ENCODE peak calls at places on chromosomes 12 and 14, in eight cellular contexts. Y is neural progenitor cell, D is astrocyte, B is Caco-2, Z is GM06990, F is AG09309, S is uterus, U is ovary. H is an unnamed sample.

GRCh38 chr14:89027097-89027740 is 202.8 kb downstream of the TTC8 start:
- DNase-seq in Y (peak), D (no peak), B (no peak), Z (peak), F (no peak), S (peak), U (peak), H (peak)

GRCh38 chr14:80167793-80168448 is 43.4 kb downstream of the DIO2 start:
- DNase-seq in Y (no peak), D (no peak), B (no peak), Z (no peak), F (no peak), S (no peak), U (no peak), H (no peak)

GRCh38 chr12:109250523-109250922 is 58.6 kb downstream of the FOXN4 start:
- DNase-seq in Y (no peak), D (no peak), B (no peak), Z (no peak), F (no peak), S (no peak), U (no peak), H (no peak)

GRCh38 chr14:100677152-100677924 is 49.4 kb upstream of the DLK1 start:
- DNase-seq in Y (no peak), D (no peak), B (no peak), Z (no peak), F (no peak), S (peak), U (peak), H (no peak)

GRCh38 chr12:24948452-24948815 is 467 bp downstream of the BCAT1 start:
- DNase-seq in Y (peak), D (peak), B (no peak), Z (peak), F (no peak), S (no peak), U (peak), H (peak)

GRCh38 chr12:27427824-27428223 is 18.7 kb upstream of the SMCO2 start:
- DNase-seq in Y (no peak), D (no peak), B (no peak), Z (no peak), F (no peak), S (no peak), U (no peak), H (no peak)

GRCh38 chr14:55927059-55927458 is 191.2 kb upstream of the PELI2 start:
- DNase-seq in Y (peak), D (no peak), B (peak), Z (no peak), F (no peak), S (no peak), U (no peak), H (no peak)

GRCh38 chr14:61178226-61179060 is 102.7 kb downstream of the TMEM30B start:
- DNase-seq in Y (no peak), D (peak), B (no peak), Z (peak), F (peak), S (no peak), U (no peak), H (peak)

GRCh38 chr12:53174881-53175491 is 5.5 kb upstream of the ZNF740 start:
- DNase-seq in Y (peak), D (peak), B (peak), Z (no peak), F (no peak), S (no peak), U (no peak), H (peak)

GRCh38 chr12:11794311-11794710 is 144.8 kb downstream of the ETV6 start:
- DNase-seq in Y (no peak), D (peak), B (no peak), Z (no peak), F (no peak), S (no peak), U (no peak), H (peak)

GRCh38 chr12:67804168-67804567 is 155.6 kb downstream of the DYRK2 start:
- DNase-seq in Y (no peak), D (no peak), B (no peak), Z (no peak), F (no peak), S (no peak), U (no peak), H (no peak)

GRCh38 chr12:79534029-79534867 is 156.5 kb downstream of the PAWR start:
- DNase-seq in Y (no peak), D (peak), B (no peak), Z (no peak), F (no peak), S (no peak), U (no peak), H (peak)

GRCh38 chr12:113103756-113104450 is 31.7 kb downstream of the RASAL1 start:
- DNase-seq in Y (peak), D (no peak), B (no peak), Z (peak), F (no peak), S (no peak), U (no peak), H (no peak)

GRCh38 chr14:65179918-65180724 is 77.8 kb upstream of the MAX start:
- DNase-seq in Y (no peak), D (peak), B (no peak), Z (peak), F (peak), S (no peak), U (peak), H (peak)

GRCh38 chr14:100296106-100296651 is 10.1 kb downstream of the SLC25A29 start:
- DNase-seq in Y (no peak), D (no peak), B (no peak), Z (no peak), F (no peak), S (no peak), U (peak), H (no peak)

GRCh38 chr12:116529686-116530085 is 29.5 kb upstream of the MAP1LC3B2 start:
- DNase-seq in Y (no peak), D (no peak), B (no peak), Z (no peak), F (no peak), S (no peak), U (no peak), H (no peak)

GRCh38 chr12:24798335-24798734 is 150.6 kb downstream of the BCAT1 start:
- DNase-seq in Y (no peak), D (no peak), B (no peak), Z (peak), F (no peak), S (no peak), U (no peak), H (no peak)

GRCh38 chr14:24818054-24818822 is 184.2 kb upstream of the GZMB start:
- DNase-seq in Y (no peak), D (peak), B (peak), Z (no peak), F (no peak), S (no peak), U (no peak), H (peak)

GRCh38 chr12:92105110-92105509 is 40.5 kb downstream of the BTG1 start:
- DNase-seq in Y (no peak), D (no peak), B (no peak), Z (no peak), F (no peak), S (no peak), U (no peak), H (no peak)

GRCh38 chr12:71438670-71439361 is 782 bp upstream of the LGR5 start:
- DNase-seq in Y (peak), D (no peak), B (peak), Z (no peak), F (no peak), S (no peak), U (no peak), H (peak)

GRCh38 chr14:24032727-24033418 is 18.9 kb upstream of the CARMIL3 start:
- DNase-seq in Y (no peak), D (peak), B (no peak), Z (no peak), F (peak), S (peak), U (no peak), H (peak)

GRCh38 chr12:55171445-55171844 is 45.2 kb downstream of the OR9K2 start:
- DNase-seq in Y (no peak), D (no peak), B (no peak), Z (no peak), F (no peak), S (no peak), U (no peak), H (no peak)

GRCh38 chr12:110279561-110279960 is 1.5 kb upstream of the ATP2A2 start:
- DNase-seq in Y (peak), D (no peak), B (no peak), Z (no peak), F (no peak), S (no peak), U (no peak), H (no peak)

GRCh38 chr12:15532364-15532977 is 210.2 kb downstream of the PTPRO start:
- DNase-seq in Y (peak), D (peak), B (peak), Z (no peak), F (peak), S (no peak), U (no peak), H (peak)

GRCh38 chr14:103879570-103880333 is 32.4 kb upstream of the PPP1R13B start:
- DNase-seq in Y (no peak), D (peak), B (peak), Z (no peak), F (no peak), S (peak), U (peak), H (no peak)

GRCh38 chr12:52142431-52142830 is 49.4 kb downstream of the KRT80 start:
- DNase-seq in Y (no peak), D (no peak), B (no peak), Z (no peak), F (no peak), S (no peak), U (no peak), H (no peak)

GRCh38 chr14:91202234-91202974 is 42.1 kb downstream of the GPR68 start:
- DNase-seq in Y (peak), D (peak), B (no peak), Z (no peak), F (no peak), S (peak), U (no peak), H (peak)

GRCh38 chr12:16962889-16963288 is 356.9 kb upstream of the LMO3 start:
- DNase-seq in Y (no peak), D (no peak), B (no peak), Z (no peak), F (no peak), S (no peak), U (no peak), H (no peak)

GRCh38 chr12:131461096-131461495 is 249.8 kb upstream of the SFSWAP start:
- DNase-seq in Y (no peak), D (no peak), B (no peak), Z (no peak), F (no peak), S (no peak), U (no peak), H (no peak)

GRCh38 chr14:93905623-93906022 is 21.5 kb upstream of the FAM181A start:
- DNase-seq in Y (no peak), D (no peak), B (no peak), Z (no peak), F (no peak), S (no peak), U (no peak), H (no peak)

GRCh38 chr12:57242329-57242690 is 8.7 kb downstream of the STAC3 start:
- DNase-seq in Y (no peak), D (no peak), B (no peak), Z (no peak), F (no peak), S (no peak), U (no peak), H (no peak)

GRCh38 chr12:42760550-42760949 is 171.0 kb upstream of the PRICKLE1 start:
- DNase-seq in Y (no peak), D (no peak), B (no peak), Z (no peak), F (no peak), S (no peak), U (no peak), H (no peak)

DNA sequence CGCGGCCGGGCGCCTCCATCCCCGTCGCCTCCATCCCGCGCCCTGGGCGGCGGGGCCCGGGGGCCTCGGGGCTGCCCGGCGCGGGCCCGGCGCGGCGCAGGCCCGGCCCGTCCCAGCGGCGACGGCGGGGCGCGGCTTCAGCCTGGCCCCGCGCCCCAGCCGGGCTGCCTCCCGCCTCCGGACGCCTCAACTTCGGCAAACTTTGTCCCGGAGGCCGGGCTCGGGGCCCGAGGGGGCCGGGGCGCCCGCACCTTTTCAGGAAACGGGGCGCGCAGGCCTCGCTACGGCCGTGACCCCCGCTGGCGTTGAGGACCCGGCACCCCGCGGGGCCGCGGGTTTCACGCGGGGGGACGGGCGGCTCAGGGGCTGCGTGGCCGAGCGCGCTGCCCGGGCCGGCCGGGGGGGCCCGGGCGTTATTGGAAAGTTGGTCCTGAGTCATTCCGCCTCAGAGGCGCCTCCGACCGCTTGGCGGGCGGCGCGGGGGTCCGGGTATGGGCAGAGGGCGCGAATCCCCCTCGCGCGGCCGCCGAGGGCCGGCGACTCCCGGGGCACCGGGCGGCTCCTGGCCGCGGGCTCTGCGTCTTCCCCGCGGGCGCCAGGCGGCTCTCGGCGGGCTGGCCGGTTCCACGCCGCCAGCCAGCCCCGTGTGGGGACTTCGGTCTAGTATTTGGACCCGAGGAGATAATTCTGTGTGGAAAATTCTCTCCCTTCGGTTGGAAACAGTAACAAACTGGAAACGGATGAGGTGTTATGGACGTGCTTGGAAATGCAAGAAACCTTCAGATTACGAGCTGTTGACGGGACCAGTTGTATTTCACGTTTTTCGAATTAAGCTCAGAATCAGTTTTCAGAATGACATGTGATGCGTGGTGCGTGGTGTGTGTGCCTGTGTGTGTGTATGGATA is 714 bp downstream of the TRAF3 start:
- DNase-seq in Y (peak), D (peak), B (no peak), Z (no peak), F (no peak), S (no peak), U (peak), H (peak)
- TF ChIP-seq CTCF in Y (no peak), D (no peak), B (no peak), Z (no peak), F (no peak), S (no peak), U (no peak), H (no peak)

GRCh38 chr12:105222326-105222655 is 13.7 kb downstream of the APPL2 start:
- DNase-seq in Y (no peak), D (no peak), B (no peak), Z (no peak), F (no peak), S (no peak), U (no peak), H (no peak)
- TF ChIP-seq CTCF in Y (no peak), D (no peak), B (no peak), Z (no peak), F (no peak), S (no peak), U (no peak), H (no peak)

GRCh38 chr14:77616454-77617229 is at the start of gene SPTLC2:
- DNase-seq in Y (peak), D (peak), B (peak), Z (peak), F (peak), S (peak), U (peak), H (peak)
- TF ChIP-seq CTCF in Y (peak), D (no peak), B (peak), Z (peak), F (no peak), S (peak), U (no peak), H (no peak)

DNA sequence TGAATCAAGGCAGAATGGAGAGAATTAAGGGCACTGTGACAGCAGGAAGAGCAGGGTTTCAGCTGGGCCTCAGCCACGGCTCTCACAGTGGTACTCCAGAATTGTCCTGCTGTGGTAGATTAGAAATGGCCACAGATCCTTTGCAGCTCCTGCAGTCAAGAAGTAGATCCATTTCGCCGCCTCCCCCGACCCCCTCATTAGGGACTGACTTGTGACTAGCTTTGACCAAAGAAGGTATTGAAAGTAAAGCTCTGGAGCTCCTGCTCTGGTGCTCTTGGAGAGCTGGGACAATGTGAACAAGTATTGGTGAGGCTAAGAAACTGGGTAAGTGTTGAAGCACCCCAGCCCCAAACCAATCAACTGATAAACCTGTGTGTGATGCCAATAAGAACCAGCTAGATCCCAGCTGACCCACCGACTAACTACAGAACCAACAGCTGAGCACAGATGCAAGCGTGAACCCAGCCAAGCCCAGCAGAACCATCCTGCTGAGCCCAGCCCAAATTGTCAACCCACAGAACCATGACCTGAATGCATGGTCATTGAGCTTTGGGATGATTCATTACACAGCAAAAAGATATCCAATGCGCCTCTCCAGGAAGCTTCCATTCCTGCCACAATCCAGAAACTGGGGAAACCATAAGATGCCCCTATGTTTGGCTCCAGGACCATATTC is 50.7 kb downstream of the JAG2 start:
- DNase-seq in Y (no peak), D (no peak), B (no peak), Z (no peak), F (no peak), S (no peak), U (no peak), H (no peak)
- TF ChIP-seq CTCF in Y (no peak), D (no peak), B (no peak), Z (no peak), F (no peak), S (no peak), U (no peak), H (no peak)

DNA sequence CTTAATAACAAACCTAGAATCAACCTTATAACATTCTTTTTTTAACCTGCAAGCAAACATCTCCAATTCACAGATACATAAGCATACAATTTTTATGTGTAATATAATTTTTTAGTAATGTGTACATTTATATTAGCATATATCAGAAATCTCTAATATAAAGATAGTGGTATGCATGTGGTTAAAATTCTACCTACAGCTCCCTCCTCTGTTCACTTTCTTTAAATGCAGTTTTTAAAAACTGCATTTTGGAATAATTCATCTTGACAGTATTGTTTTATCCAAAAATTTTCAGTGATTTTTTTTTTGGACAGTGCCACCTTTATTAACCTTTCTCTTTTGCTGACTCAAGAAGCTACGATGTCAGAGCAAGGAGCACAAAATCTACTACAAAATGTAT is 13.2 kb upstream of the RXYLT1 start:
- DNase-seq in Y (no peak), D (no peak), B (no peak), Z (no peak), F (no peak), S (no peak), U (no peak), H (no peak)
- TF ChIP-seq CTCF in Y (peak), D (peak), B (no peak), Z (no peak), F (no peak), S (no peak), U (no peak), H (no peak)

GRCh38 chr12:120538281-120539156 is 4.4 kb downstream of the RNF10 start:
- DNase-seq in Y (no peak), D (peak), B (no peak), Z (no peak), F (peak), S (peak), U (no peak), H (peak)

GRCh38 chr12:120534203-120534702 is at the start of gene RNF10:
- DNase-seq in Y (peak), D (peak), B (peak), Z (peak), F (peak), S (peak), U (peak), H (peak)

GRCh38 chr12:120536064-120536791 is 2.1 kb downstream of the RNF10 start:
- DNase-seq in Y (no peak), D (no peak), B (no peak), Z (no peak), F (no peak), S (no peak), U (no peak), H (no peak)

GRCh38 chr12:120532701-120533238 is 1.4 kb upstream of the RNF10 start:
- DNase-seq in Y (no peak), D (no peak), B (no peak), Z (no peak), F (no peak), S (no peak), U (no peak), H (no peak)

GRCh38 chr12:120534703-120535655 is 823 bp downstream of the RNF10 start:
- DNase-seq in Y (peak), D (peak), B (peak), Z (peak), F (peak), S (peak), U (peak), H (peak)
- TF ChIP-seq CTCF in Y (no peak), D (no peak), B (no peak), Z (peak), F (no peak), S (no peak), U (no peak), H (no peak)

GRCh38 chr14:105993814-105994213 is 467.4 kb downstream of the TMEM121 start:
- DNase-seq in Y (no peak), D (no peak), B (no peak), Z (no peak), F (no peak), S (no peak), U (no peak), H (no peak)

GRCh38 chr14:105999361-106000028 is 473.1 kb downstream of the TMEM121 start:
- DNase-seq in Y (peak), D (no peak), B (no peak), Z (peak), F (no peak), S (peak), U (no peak), H (no peak)
- TF ChIP-seq CTCF in Y (peak), D (peak), B (no peak), Z (peak), F (peak), S (no peak), U (no peak), H (peak)

GRCh38 chr14:39417014-39417413 is 15.2 kb downstream of the FBXO33 start:
- DNase-seq in Y (no peak), D (no peak), B (no peak), Z (no peak), F (no peak), S (no peak), U (no peak), H (peak)
- TF ChIP-seq CTCF in Y (peak), D (peak), B (no peak), Z (no peak), F (peak), S (no peak), U (no peak), H (no peak)

GRCh38 chr12:46373303-46374182 is 970 bp upstream of the SLC38A2 start:
- DNase-seq in Y (peak), D (no peak), B (peak), Z (peak), F (no peak), S (peak), U (peak), H (peak)
- TF ChIP-seq CTCF in Y (peak), D (peak), B (no peak), Z (no peak), F (peak), S (peak), U (peak), H (no peak)

H was measured in fibroblast of lung.